ENCODE peak calls at places on chromosomes 2 and 18, in four cellular contexts. D is stomach, Q is endothelial cell of umbilical vein, F is endodermal cell. G is an unnamed sample.

GRCh38 chr2:13006829-13007715 is 290.3 kb downstream of the TRIB2 start:
- DNase-seq in F (peak; percentile 91), Q (peak; percentile 83), D (peak; percentile 68), G (peak; percentile 87)

GRCh38 chr2:178280261-178280852 is 86.0 kb downstream of the OSBPL6 start:
- DNase-seq in F (no peak), D (no peak), Q (peak; percentile 71), G (peak; percentile 73)

GRCh38 chr2:43648979-43649701 is 12.1 kb downstream of the PLEKHH2 start:
- DNase-seq in D (no peak), Q (no peak), F (no peak), G (peak; percentile 8)

GRCh38 chr2:165796129-165796528 is 2.1 kb upstream of the GALNT3 start:
- DNase-seq in Q (no peak), D (no peak), F (no peak), G (no peak)

GRCh38 chr2:140586379-140586778 is 1544.4 kb downstream of the LRP1B start:
- DNase-seq in Q (peak; percentile 42), D (no peak), F (peak; percentile 85), G (peak; percentile 38)

GRCh38 chr2:189221811-189222210 is 42.2 kb upstream of the COL5A2 start:
- DNase-seq in F (no peak), Q (peak; percentile 43), D (no peak), G (peak; percentile 43)

GRCh38 chr2:68420254-68420910 is 46.7 kb downstream of the FBXO48 start:
- DNase-seq in D (no peak), F (no peak), Q (no peak), G (peak; percentile 70)

GRCh38 chr2:27799646-27800010 is 28.1 kb downstream of the MRPL33 start:
- DNase-seq in F (no peak), D (no peak), Q (no peak), G (no peak)

GRCh38 chr2:46983065-46983801 is 67.6 kb upstream of the MCFD2 start:
- DNase-seq in F (peak; percentile 68), Q (peak; percentile 47), D (peak; percentile 33), G (peak; percentile 68)

GRCh38 chr2:218270721-218271486 is 585 bp downstream of the PNKD start:
- DNase-seq in Q (peak; percentile 33), F (no peak), D (no peak), G (no peak)

GRCh38 chr2:142082363-142082762 is 48.5 kb downstream of the LRP1B start:
- DNase-seq in F (no peak), D (no peak), Q (no peak), G (no peak)

GRCh38 chr2:186431306-186431705 is 54.8 kb upstream of the ZC3H15 start:
- DNase-seq in Q (no peak), F (no peak), D (no peak), G (no peak)

GRCh38 chr2:20093263-20094141 is 42.1 kb upstream of the LAPTM4A start:
- DNase-seq in D (peak; percentile 69), F (peak; percentile 91), Q (peak; percentile 69), G (peak; percentile 88)

GRCh38 chr2:5315512-5315911 is 376.7 kb upstream of the SOX11 start:
- DNase-seq in D (no peak), Q (no peak), F (no peak), G (no peak)

GRCh38 chr2:156896294-156896693 is 361.2 kb upstream of the GALNT5 start:
- DNase-seq in D (no peak), Q (peak; percentile 9), F (no peak), G (peak; percentile 57)

GRCh38 chr2:10369269-10370255 is 66.9 kb downstream of the HPCAL1 start:
- DNase-seq in Q (no peak), D (peak; percentile 87), F (peak; percentile 37), G (no peak)

GRCh38 chr2:153509133-153509532 is 30.6 kb upstream of the RPRM start:
- DNase-seq in D (no peak), Q (no peak), F (no peak), G (no peak)

GRCh38 chr2:71451695-71452094 is 1.7 kb upstream of the DYSF start:
- DNase-seq in F (no peak), D (no peak), Q (no peak), G (no peak)
- H3K4me3 ChIP-seq in F (no peak overlapping the region), D (no peak overlapping the region), Q (no peak overlapping the region), G (no peak overlapping the region)

GRCh38 chr18:69897397-69898108 is 50.1 kb downstream of the CD226 start:
- DNase-seq in F (no peak), Q (no peak), D (no peak), G (no peak)
- H3K4me3 ChIP-seq in F (no peak overlapping the region), Q (no peak overlapping the region), D (no peak overlapping the region), G (no peak overlapping the region)

DNA sequence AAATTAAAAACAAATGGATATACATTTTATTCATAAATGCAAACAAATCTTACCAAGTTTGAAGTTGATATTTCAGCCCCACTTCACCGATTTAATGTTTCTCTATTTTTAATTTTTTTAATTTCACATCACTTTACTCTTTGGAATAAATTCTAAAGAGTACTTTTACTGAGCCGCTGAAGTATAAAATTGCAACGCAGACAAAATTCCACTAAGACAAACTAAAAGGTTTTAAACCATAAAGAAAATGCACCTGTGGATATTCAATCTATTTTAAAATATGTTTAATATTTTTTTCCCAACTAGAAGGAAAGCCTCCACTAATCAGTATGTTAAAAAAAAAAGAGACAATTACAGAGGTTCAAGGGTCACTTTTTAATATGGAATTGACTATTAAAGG is 1073.9 kb upstream of the CRIM1 start:
- DNase-seq in F (no peak), Q (no peak), D (no peak), G (no peak)
- H3K4me3 ChIP-seq in F (no peak overlapping the region), Q (no peak overlapping the region), D (no peak overlapping the region), G (no peak overlapping the region)

DNA sequence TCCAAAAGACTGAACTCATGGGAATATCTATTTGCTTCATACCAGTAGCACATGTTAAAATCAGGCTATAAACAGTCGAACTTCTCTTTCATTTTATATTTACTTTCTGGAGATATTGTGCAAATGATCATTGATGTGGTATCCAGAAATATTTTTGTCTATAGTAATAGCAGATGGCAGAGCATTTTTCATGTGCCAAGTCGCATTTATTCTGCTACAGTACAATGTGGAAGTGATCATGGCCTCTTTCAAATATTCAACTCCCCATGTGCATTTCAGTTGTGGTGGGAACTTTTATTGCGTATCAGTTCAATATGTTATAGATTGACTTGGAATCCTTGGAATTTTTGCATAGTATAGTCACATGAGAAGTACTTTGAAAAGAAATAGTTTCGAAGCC is 57.4 kb downstream of the RHBDD1 start:
- DNase-seq in F (no peak), D (no peak), Q (no peak), G (peak; percentile 10)
- H3K4me3 ChIP-seq in F (no peak overlapping the region), D (no peak overlapping the region), Q (no peak overlapping the region), G (no peak overlapping the region)